ENCODE peak calls at places on chromosome 13, in four cellular contexts. N is K562, S is HepG2, P is A549. G is an unnamed sample.

GRCh38 chr13:101986316-101986715 is 415.5 kb downstream of the FGF14 start:
- DNase-seq in S (no peak), N (no peak), P (no peak), G (no peak)

GRCh38 chr13:109625156-109625555 is 161.2 kb downstream of the IRS2 start:
- DNase-seq in N (no peak), S (no peak), P (no peak), G (no peak)

GRCh38 chr13:102948006-102948405 is 102.2 kb downstream of the ERCC5 start:
- DNase-seq in S (no peak), P (no peak), N (no peak), G (no peak)

GRCh38 chr13:34719060-34719875 is 222.8 kb upstream of the NBEA start:
- DNase-seq in S (no peak), P (no peak), N (no peak), G (no peak)

GRCh38 chr13:33262069-33262487 is 23.5 kb downstream of the STARD13 start:
- DNase-seq in P (peak; percentile 21), N (no peak), S (peak; percentile 88), G (no peak)

GRCh38 chr13:109869312-109870237 is 83.2 kb upstream of the IRS2 start:
- DNase-seq in S (no peak), P (peak; percentile 70), N (peak; percentile 34), G (no peak)

GRCh38 chr13:112664501-112665203 is 25.2 kb upstream of the ATP11A start:
- DNase-seq in N (no peak), P (no peak), S (no peak), G (no peak)

GRCh38 chr13:75495938-75496337 is 14.0 kb upstream of the TBC1D4 start:
- DNase-seq in P (no peak), N (no peak), S (no peak), G (no peak)

GRCh38 chr13:111437417-111437816 is 117.0 kb downstream of the TEX29 start:
- DNase-seq in S (no peak), P (no peak), N (no peak), G (no peak)

GRCh38 chr13:75507027-75508001 is 25.3 kb upstream of the TBC1D4 start:
- DNase-seq in P (no peak), S (no peak), N (no peak), G (no peak)

DNA sequence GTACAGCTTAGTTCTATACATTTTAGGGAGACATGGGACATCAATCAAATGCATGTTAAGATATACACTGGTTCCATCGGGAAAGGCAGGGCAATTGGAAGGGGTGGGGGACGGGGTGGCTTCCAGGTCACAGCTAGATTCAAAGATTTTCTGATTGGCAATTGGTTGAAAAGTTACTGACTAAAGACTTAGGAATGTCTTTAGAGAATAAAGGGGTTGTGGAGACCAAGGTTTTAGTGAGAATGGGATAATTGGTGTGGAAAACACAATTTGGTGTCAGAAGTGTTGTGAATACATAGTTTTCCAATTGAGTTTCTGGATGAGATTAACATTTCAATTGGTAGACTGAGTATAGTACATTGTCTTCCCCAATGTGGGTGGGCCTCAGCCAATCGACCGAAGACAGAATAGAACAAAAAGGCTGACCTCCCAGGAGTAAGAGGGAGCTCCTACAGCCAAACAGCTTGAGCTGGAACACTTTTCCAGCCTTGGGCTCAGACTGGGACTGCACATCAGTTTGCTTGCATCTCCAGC is 988 bp upstream of the CCDC169 start:
- DNase-seq in S (no peak), N (peak; percentile 6), P (no peak), G (peak; percentile 64)
- TF ChIP-seq RNF2 in S (no peak), N (no peak), P (no peak), G (no peak)

GRCh38 chr13:30325668-30326067 is 18.3 kb upstream of the KATNAL1 start:
- DNase-seq in S (no peak), N (no peak), P (no peak), G (no peak)
- TF ChIP-seq RNF2 in S (no peak), N (no peak), P (no peak), G (no peak)

DNA sequence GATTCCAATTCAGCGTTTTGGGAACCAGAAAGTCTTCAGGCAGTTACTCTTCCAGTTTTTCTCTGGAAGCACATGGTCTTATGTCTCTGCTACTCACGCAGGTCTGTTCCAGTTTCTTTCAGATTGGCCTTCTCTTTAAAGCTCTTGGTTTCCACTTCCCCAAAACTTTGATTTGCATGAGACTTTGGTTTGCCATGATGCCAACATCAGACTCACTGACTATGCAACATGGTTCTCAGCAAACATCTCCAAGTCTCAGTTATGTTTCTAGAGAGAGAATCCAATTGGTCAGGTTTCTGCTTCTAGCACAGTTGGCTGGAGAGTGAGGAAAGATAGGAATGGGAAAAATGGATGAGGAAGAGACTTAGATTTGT is 3.1 kb downstream of the AKAP11 start:
- DNase-seq in P (no peak), N (no peak), S (no peak), G (no peak)
- TF ChIP-seq RNF2 in P (no peak), N (no peak), S (no peak), G (no peak)

GRCh38 chr13:29688193-29688592 is 92.7 kb upstream of the SLC7A1 start:
- DNase-seq in P (no peak), N (no peak), S (no peak), G (no peak)

GRCh38 chr13:29698106-29698505 is 102.6 kb upstream of the SLC7A1 start:
- DNase-seq in N (no peak), P (no peak), S (no peak), G (no peak)

GRCh38 chr13:29689548-29689947 is 94.1 kb upstream of the SLC7A1 start:
- DNase-seq in N (no peak), P (no peak), S (no peak), G (no peak)

GRCh38 chr13:29696606-29697005 is 101.1 kb upstream of the SLC7A1 start:
- DNase-seq in S (no peak), P (no peak), N (no peak), G (no peak)

GRCh38 chr13:29693297-29693945 is 97.9 kb upstream of the SLC7A1 start:
- DNase-seq in P (no peak), N (no peak), S (no peak), G (no peak)
- TF ChIP-seq RNF2 in P (no peak), N (no peak), S (no peak), G (no peak)

DNA sequence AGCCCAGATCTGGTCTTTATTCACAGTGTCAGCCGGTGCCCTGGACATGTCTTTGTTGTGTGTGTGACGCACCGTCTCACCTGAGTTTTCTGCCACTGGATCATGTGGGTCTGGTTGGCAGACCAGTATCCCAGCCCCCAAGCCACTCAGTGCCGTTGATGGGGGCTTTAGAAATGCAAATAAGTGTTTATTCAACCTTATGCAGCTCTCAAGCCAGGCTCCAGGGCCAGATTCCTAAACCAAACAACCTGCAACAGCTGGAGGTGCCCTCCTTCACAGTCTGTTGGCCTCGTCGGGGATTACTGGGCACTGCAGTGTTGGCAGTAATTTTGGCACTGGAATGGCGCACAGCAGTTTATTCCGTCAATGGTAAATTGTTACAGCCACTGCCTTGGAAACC is 21.6 kb downstream of the FAM124A start:
- DNase-seq in N (no peak), P (no peak), S (no peak), G (peak; percentile 72)
- TF ChIP-seq RNF2 in N (no peak), P (no peak), S (no peak), G (no peak)

DNA sequence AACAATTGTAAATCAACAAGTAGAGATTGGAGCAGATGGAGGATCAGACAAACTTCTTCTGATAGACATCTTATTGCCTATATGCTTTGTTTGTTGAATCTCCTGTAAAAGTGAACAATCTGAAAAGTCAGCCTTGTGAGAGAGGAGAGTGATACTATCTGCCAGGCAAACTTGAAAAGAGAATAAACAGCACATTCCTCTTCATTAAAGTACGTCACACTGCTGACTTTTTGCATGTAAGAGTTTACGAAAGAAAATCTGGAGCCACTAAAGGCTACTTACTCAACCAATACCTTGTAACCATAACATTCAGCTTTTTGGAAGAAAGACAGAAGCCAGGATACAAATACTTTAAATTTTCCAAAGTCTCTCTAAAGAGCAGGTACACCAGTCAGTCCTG is 42.5 kb downstream of the EDNRB start:
- DNase-seq in S (no peak), N (no peak), P (no peak), G (no peak)
- TF ChIP-seq RNF2 in S (no peak), N (no peak), P (no peak), G (no peak)

GRCh38 chr13:97395437-97396136 is 38.4 kb upstream of the RAP2A start:
- DNase-seq in P (peak; percentile 9), S (no peak), N (no peak), G (no peak)
- TF ChIP-seq RNF2 in P (no peak), S (no peak), N (no peak), G (no peak)

DNA sequence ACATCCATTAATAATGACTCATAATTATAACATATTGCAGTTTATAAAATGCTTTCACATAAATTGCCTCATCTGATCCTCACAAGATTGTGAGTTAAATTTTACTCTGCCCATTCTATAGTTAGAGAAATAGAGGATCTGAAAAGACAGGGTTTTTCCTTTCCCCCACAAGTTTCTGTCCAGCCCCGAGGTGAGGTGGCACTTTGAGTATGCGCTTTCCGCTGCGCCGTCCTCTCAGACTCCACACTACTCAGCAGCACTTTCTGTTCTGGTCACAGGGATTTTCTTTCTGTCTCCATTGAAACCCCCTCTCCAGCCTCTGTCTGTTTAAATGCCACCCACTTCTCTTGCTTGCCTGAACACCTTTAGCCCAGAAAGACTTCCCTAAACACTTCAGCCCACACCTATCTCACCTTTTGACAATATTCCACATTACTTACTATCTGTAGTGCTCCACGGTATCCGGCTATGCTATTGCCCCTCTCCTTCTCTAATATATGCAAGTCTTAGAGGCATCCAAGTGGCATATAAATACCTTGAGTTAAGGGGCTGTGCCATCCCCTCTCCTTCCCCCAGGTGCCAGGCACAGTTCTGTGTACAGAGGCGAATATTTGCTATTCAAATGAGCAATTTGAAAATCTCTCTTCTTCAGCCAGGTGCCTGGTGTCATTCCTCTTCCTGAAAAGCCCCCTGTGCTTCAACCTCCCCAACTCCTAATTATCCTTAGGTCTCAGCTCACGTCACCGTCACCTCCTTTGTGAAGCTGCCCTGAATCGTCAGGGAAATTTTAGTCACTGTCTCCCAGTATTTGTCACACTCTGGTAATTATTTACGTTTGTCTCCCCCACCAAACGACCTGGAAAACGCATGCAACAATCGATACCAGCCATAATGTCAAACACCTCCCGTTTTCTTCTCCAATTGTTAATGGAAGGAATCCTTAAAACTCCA is 268.7 kb downstream of the NHLRC3 start:
- DNase-seq in P (no peak), S (no peak), N (no peak), G (no peak)
- TF ChIP-seq RNF2 in P (no peak), S (no peak), N (no peak), G (no peak)

GRCh38 chr13:20658451-20658850 is 45.0 kb upstream of the IL17D start:
- DNase-seq in P (no peak), S (no peak), N (no peak), G (no peak)
- TF ChIP-seq RNF2 in P (no peak), S (no peak), N (no peak), G (no peak)